ENCODE peak calls at places on chromosomes 1 and 21, in six cellular contexts. One of them, this sample, is unnamed.

GRCh38 chr1:111989531-111990025 is at the start of gene KCND3:
- DNase-seq in nephron progenitor cell: peak
- DNase-seq in EH: peak
- DNase-seq in heart right ventricle: no peak
- DNase-seq in smooth muscle cell of the brain vasculature: no peak
- DNase-seq in NCI-H345: peak
- DNase-seq in this sample: no peak

GRCh38 chr1:22496536-22497160 is 45.0 kb downstream of the ZBTB40 start:
- DNase-seq in smooth muscle cell of the brain vasculature: no peak
- DNase-seq in heart right ventricle: no peak
- DNase-seq in NCI-H345: no peak
- DNase-seq in nephron progenitor cell: no peak
- DNase-seq in EH: no peak
- DNase-seq in this sample: no peak

GRCh38 chr1:4599521-4599920 is 54.9 kb upstream of the AJAP1 start:
- DNase-seq in NCI-H345: no peak
- DNase-seq in heart right ventricle: no peak
- DNase-seq in smooth muscle cell of the brain vasculature: no peak
- DNase-seq in nephron progenitor cell: no peak
- DNase-seq in EH: no peak
- DNase-seq in this sample: no peak

GRCh38 chr1:22188436-22188835 is 45.5 kb upstream of the WNT4 start:
- DNase-seq in nephron progenitor cell: no peak
- DNase-seq in heart right ventricle: no peak
- DNase-seq in EH: no peak
- DNase-seq in NCI-H345: no peak
- DNase-seq in smooth muscle cell of the brain vasculature: no peak
- DNase-seq in this sample: no peak

GRCh38 chr1:152162826-152163463 is 3.9 kb upstream of the RPTN start:
- DNase-seq in nephron progenitor cell: no peak
- DNase-seq in EH: peak
- DNase-seq in heart right ventricle: no peak
- DNase-seq in smooth muscle cell of the brain vasculature: peak
- DNase-seq in NCI-H345: no peak
- DNase-seq in this sample: no peak

GRCh38 chr1:40897499-40897898 is 35.3 kb upstream of the CITED4 start:
- DNase-seq in NCI-H345: no peak
- DNase-seq in EH: peak
- DNase-seq in nephron progenitor cell: no peak
- DNase-seq in smooth muscle cell of the brain vasculature: no peak
- DNase-seq in heart right ventricle: no peak
- DNase-seq in this sample: no peak

GRCh38 chr1:22745675-22746585 is 35.3 kb downstream of the EPHB2 start:
- DNase-seq in NCI-H345: no peak
- DNase-seq in smooth muscle cell of the brain vasculature: no peak
- DNase-seq in heart right ventricle: no peak
- DNase-seq in EH: peak
- DNase-seq in nephron progenitor cell: no peak
- DNase-seq in this sample: no peak

GRCh38 chr1:22796642-22797041 is 86.0 kb downstream of the EPHB2 start:
- DNase-seq in smooth muscle cell of the brain vasculature: no peak
- DNase-seq in nephron progenitor cell: no peak
- DNase-seq in heart right ventricle: no peak
- DNase-seq in NCI-H345: no peak
- DNase-seq in EH: no peak
- DNase-seq in this sample: no peak

GRCh38 chr1:32208891-32209309 is at the start of gene DCDC2B:
- DNase-seq in NCI-H345: peak
- DNase-seq in smooth muscle cell of the brain vasculature: no peak
- DNase-seq in nephron progenitor cell: no peak
- DNase-seq in heart right ventricle: peak
- DNase-seq in EH: peak
- DNase-seq in this sample: no peak

GRCh38 chr1:94560333-94560732 is 18.8 kb upstream of the F3 start:
- DNase-seq in EH: peak
- DNase-seq in heart right ventricle: no peak
- DNase-seq in NCI-H345: no peak
- DNase-seq in smooth muscle cell of the brain vasculature: no peak
- DNase-seq in nephron progenitor cell: no peak
- DNase-seq in this sample: no peak

GRCh38 chr1:108852541-108852940 is 4.4 kb downstream of the AKNAD1 start:
- DNase-seq in smooth muscle cell of the brain vasculature: no peak
- DNase-seq in heart right ventricle: no peak
- DNase-seq in EH: no peak
- DNase-seq in nephron progenitor cell: no peak
- DNase-seq in NCI-H345: no peak
- DNase-seq in this sample: no peak

GRCh38 chr1:112099979-112100378 is 110.5 kb upstream of the KCND3 start:
- DNase-seq in smooth muscle cell of the brain vasculature: no peak
- DNase-seq in nephron progenitor cell: no peak
- DNase-seq in NCI-H345: no peak
- DNase-seq in heart right ventricle: no peak
- DNase-seq in EH: no peak
- DNase-seq in this sample: no peak

GRCh38 chr1:75764057-75764655 is 21.9 kb upstream of the RABGGTB start:
- DNase-seq in nephron progenitor cell: no peak
- DNase-seq in smooth muscle cell of the brain vasculature: no peak
- DNase-seq in NCI-H345: no peak
- DNase-seq in EH: no peak
- DNase-seq in heart right ventricle: no peak
- DNase-seq in this sample: no peak

GRCh38 chr1:84756455-84757082 is 66.3 kb upstream of the SSX2IP start:
- DNase-seq in heart right ventricle: no peak
- DNase-seq in nephron progenitor cell: no peak
- DNase-seq in EH: peak
- DNase-seq in smooth muscle cell of the brain vasculature: no peak
- DNase-seq in NCI-H345: no peak
- DNase-seq in this sample: no peak

GRCh38 chr1:41878911-41879310 is 39.8 kb downstream of the HIVEP3 start:
- DNase-seq in smooth muscle cell of the brain vasculature: no peak
- DNase-seq in NCI-H345: no peak
- DNase-seq in EH: no peak
- DNase-seq in nephron progenitor cell: no peak
- DNase-seq in heart right ventricle: no peak
- DNase-seq in this sample: no peak

GRCh38 chr1:15322648-15323350 is 75.8 kb downstream of the FHAD1 start:
- DNase-seq in EH: no peak
- DNase-seq in smooth muscle cell of the brain vasculature: no peak
- DNase-seq in NCI-H345: no peak
- DNase-seq in nephron progenitor cell: no peak
- DNase-seq in heart right ventricle: peak
- DNase-seq in this sample: no peak

GRCh38 chr1:21664806-21665588 is 4.2 kb downstream of the RAP1GAP start:
- DNase-seq in EH: no peak
- DNase-seq in NCI-H345: no peak
- DNase-seq in smooth muscle cell of the brain vasculature: no peak
- DNase-seq in nephron progenitor cell: no peak
- DNase-seq in heart right ventricle: no peak
- DNase-seq in this sample: no peak

GRCh38 chr1:207519505-207520399 is 23.8 kb downstream of the CR1 start:
- DNase-seq in smooth muscle cell of the brain vasculature: no peak
- DNase-seq in heart right ventricle: no peak
- DNase-seq in EH: peak
- DNase-seq in NCI-H345: no peak
- DNase-seq in nephron progenitor cell: no peak
- DNase-seq in this sample: no peak

GRCh38 chr1:247357062-247357780 is 25.6 kb upstream of the ZNF496 start:
- DNase-seq in nephron progenitor cell: peak
- DNase-seq in heart right ventricle: peak
- DNase-seq in EH: peak
- DNase-seq in smooth muscle cell of the brain vasculature: no peak
- DNase-seq in NCI-H345: no peak
- DNase-seq in this sample: no peak

GRCh38 chr1:23521588-23521987 is 9.4 kb downstream of the E2F2 start:
- DNase-seq in smooth muscle cell of the brain vasculature: no peak
- DNase-seq in heart right ventricle: no peak
- DNase-seq in NCI-H345: no peak
- DNase-seq in EH: no peak
- DNase-seq in nephron progenitor cell: no peak
- DNase-seq in this sample: no peak

GRCh38 chr1:169133801-169134558 is 27.5 kb downstream of the ATP1B1 start:
- DNase-seq in NCI-H345: no peak
- DNase-seq in nephron progenitor cell: no peak
- DNase-seq in heart right ventricle: no peak
- DNase-seq in smooth muscle cell of the brain vasculature: no peak
- DNase-seq in EH: peak
- DNase-seq in this sample: no peak

GRCh38 chr1:235583511-235584001 is 66.0 kb downstream of the GNG4 start:
- DNase-seq in EH: no peak
- DNase-seq in smooth muscle cell of the brain vasculature: no peak
- DNase-seq in nephron progenitor cell: no peak
- DNase-seq in heart right ventricle: no peak
- DNase-seq in NCI-H345: no peak
- DNase-seq in this sample: no peak

GRCh38 chr1:41890841-41891311 is 27.8 kb downstream of the HIVEP3 start:
- DNase-seq in NCI-H345: no peak
- DNase-seq in EH: peak
- DNase-seq in smooth muscle cell of the brain vasculature: no peak
- DNase-seq in heart right ventricle: peak
- DNase-seq in nephron progenitor cell: no peak
- DNase-seq in this sample: no peak

GRCh38 chr1:119367332-119368124 is 1.1 kb upstream of the HAO2 start:
- DNase-seq in NCI-H345: peak
- DNase-seq in EH: peak
- DNase-seq in nephron progenitor cell: peak
- DNase-seq in heart right ventricle: no peak
- DNase-seq in smooth muscle cell of the brain vasculature: peak
- DNase-seq in this sample: no peak

GRCh38 chr1:110608247-110608646 is 2.1 kb upstream of the KCNA2 start:
- DNase-seq in EH: no peak
- DNase-seq in smooth muscle cell of the brain vasculature: no peak
- DNase-seq in NCI-H345: no peak
- DNase-seq in heart right ventricle: no peak
- DNase-seq in nephron progenitor cell: no peak
- DNase-seq in this sample: peak

GRCh38 chr21:42515708-42516502 is 2.3 kb downstream of the SLC37A1 start:
- DNase-seq in smooth muscle cell of the brain vasculature: no peak
- DNase-seq in nephron progenitor cell: peak
- DNase-seq in heart right ventricle: no peak
- DNase-seq in NCI-H345: peak
- DNase-seq in EH: peak
- DNase-seq in this sample: no peak

GRCh38 chr1:156412653-156413309 is 43.8 kb downstream of the RHBG start:
- DNase-seq in EH: no peak
- DNase-seq in NCI-H345: no peak
- DNase-seq in nephron progenitor cell: no peak
- DNase-seq in smooth muscle cell of the brain vasculature: no peak
- DNase-seq in heart right ventricle: no peak
- DNase-seq in this sample: no peak

GRCh38 chr1:43786975-43787374 is 79.6 kb downstream of the ST3GAL3 start:
- DNase-seq in nephron progenitor cell: no peak
- DNase-seq in EH: peak
- DNase-seq in heart right ventricle: peak
- DNase-seq in NCI-H345: no peak
- DNase-seq in smooth muscle cell of the brain vasculature: no peak
- DNase-seq in this sample: no peak

GRCh38 chr1:9448132-9449105 is 90.8 kb upstream of the SLC25A33 start:
- DNase-seq in smooth muscle cell of the brain vasculature: no peak
- DNase-seq in NCI-H345: peak
- DNase-seq in EH: peak
- DNase-seq in heart right ventricle: no peak
- DNase-seq in nephron progenitor cell: peak
- DNase-seq in this sample: no peak

GRCh38 chr1:204746838-204747442 is 61.4 kb upstream of the LRRN2 start:
- DNase-seq in nephron progenitor cell: peak
- DNase-seq in NCI-H345: peak
- DNase-seq in heart right ventricle: no peak
- DNase-seq in EH: peak
- DNase-seq in smooth muscle cell of the brain vasculature: no peak
- DNase-seq in this sample: no peak

GRCh38 chr1:30816211-30817082 is 58.9 kb upstream of the LAPTM5 start:
- DNase-seq in nephron progenitor cell: peak
- DNase-seq in smooth muscle cell of the brain vasculature: no peak
- DNase-seq in NCI-H345: no peak
- DNase-seq in heart right ventricle: peak
- DNase-seq in EH: peak
- DNase-seq in this sample: no peak

GRCh38 chr21:17441370-17441769 is 71.5 kb upstream of the CXADR start:
- DNase-seq in EH: no peak
- DNase-seq in heart right ventricle: no peak
- DNase-seq in smooth muscle cell of the brain vasculature: peak
- DNase-seq in nephron progenitor cell: no peak
- DNase-seq in NCI-H345: peak
- DNase-seq in this sample: no peak